ENCODE peak calls at places on chromosomes 6 and 20, in nine cellular contexts. W is EL, I is G401, T is epithelial cell of esophagus, J is GM04503, L is GM12878, O is fibroblast of lung, U is upper lobe of left lung, F is progenitor cell of endocrine pancreas. E is an unnamed sample.
A peak's percentile ranks its signal among the peaks of the same experiment; 100 is the strongest.

GRCh38 chr6:166253277-166254229 is 54.6 kb downstream of the PRR18 start:
- DNase-seq in W (no peak), I (no peak), T (no peak), J (no peak), L (no peak), O (no peak), U (peak; percentile 91), F (no peak), E (no peak)

GRCh38 chr6:15744824-15745402 is 82.1 kb upstream of the DTNBP1 start:
- DNase-seq in W (no peak), I (no peak), T (no peak), J (no peak), L (no peak), O (no peak), U (no peak), F (no peak), E (no peak)

GRCh38 chr20:61331542-61331941 is 79.5 kb downstream of the CDH4 start:
- DNase-seq in W (peak; percentile 3), I (no peak), T (no peak), J (no peak), L (no peak), O (no peak), U (no peak), F (no peak), E (no peak)

GRCh38 chr6:124943658-124944057 is 18.6 kb upstream of the RNF217 start:
- DNase-seq in W (no peak), I (no peak), T (peak; percentile 75), J (no peak), L (no peak), O (no peak), U (no peak), F (no peak), E (no peak)

GRCh38 chr20:5073154-5074049 is 46.4 kb downstream of the PCNA start:
- DNase-seq in W (peak; percentile 84), I (peak; percentile 82), T (peak; percentile 80), J (peak; percentile 52), L (no peak), O (peak; percentile 76), U (peak; percentile 50), F (no peak), E (no peak)

GRCh38 chr6:408599-409102 is 17.1 kb downstream of the IRF4 start:
- DNase-seq in W (peak; percentile 12), I (peak; percentile 3), T (peak; percentile 22), J (no peak), L (no peak), O (peak; percentile 48), U (no peak), F (no peak), E (no peak)

GRCh38 chr6:20924911-20925543 is 390.8 kb downstream of the CDKAL1 start:
- DNase-seq in W (peak; percentile 4), I (no peak), T (no peak), J (peak; percentile 61), L (no peak), O (no peak), U (no peak), F (no peak), E (no peak)

GRCh38 chr6:26195924-26196845 is 109.0 kb downstream of the HFE start:
- DNase-seq in W (peak; percentile 58), I (no peak), T (peak; percentile 25), J (no peak), L (no peak), O (peak; percentile 34), U (no peak), F (no peak), E (no peak)

GRCh38 chr6:34288581-34288980 is 39.8 kb upstream of the SMIM29 start:
- DNase-seq in W (no peak), I (no peak), T (no peak), J (no peak), L (peak; percentile 47), O (no peak), U (no peak), F (no peak), E (no peak)

GRCh38 chr6:122996797-122997520 is 924 bp downstream of the CLVS2 start:
- DNase-seq in W (no peak), I (peak; percentile 72), T (no peak), J (no peak), L (no peak), O (no peak), U (no peak), F (no peak), E (peak; percentile 33)

GRCh38 chr6:91438570-91438969 is 851.7 kb upstream of the MAP3K7 start:
- DNase-seq in W (no peak), I (no peak), T (no peak), J (no peak), L (no peak), O (peak; percentile 56), U (no peak), F (no peak), E (no peak)

GRCh38 chr20:8901237-8902025 is 167.5 kb upstream of the PLCB4 start:
- DNase-seq in W (peak; percentile 6), I (no peak), T (no peak), J (peak; percentile 37), L (no peak), O (no peak), U (no peak), F (no peak), E (no peak)

GRCh38 chr20:53215166-53215565 is 243.0 kb downstream of the TSHZ2 start:
- DNase-seq in W (no peak), I (no peak), T (peak; percentile 7), J (no peak), L (no peak), O (no peak), U (no peak), F (no peak), E (no peak)

GRCh38 chr6:1317302-1317815 is 5.5 kb downstream of the FOXQ1 start:
- DNase-seq in W (no peak), I (no peak), T (no peak), J (no peak), L (no peak), O (no peak), U (peak; percentile 79), F (no peak), E (no peak)